ENCODE peak calls at places on chromosomes 2 and 18, in seven cellular contexts. A, D, Z, K, F, B and X are unnamed samples.

GRCh38 chr2:6214471-6214870 is 522.3 kb downstream of the SOX11 start:
- DNase-seq in D (no peak), F (no peak), K (no peak), B (peak; percentile 5), A (no peak), Z (no peak), X (no peak)

GRCh38 chr2:195898505-195898904 is 170.1 kb downstream of the DNAH7 start:
- DNase-seq in B (peak; percentile 63), D (peak; percentile 68), K (peak; percentile 85), Z (peak; percentile 98), F (peak; percentile 89), A (no peak), X (peak; percentile 31)

GRCh38 chr2:23697676-23698075 is 229.2 kb downstream of the ATAD2B start:
- DNase-seq in D (no peak), A (no peak), B (no peak), K (no peak), Z (peak; percentile 16), F (no peak), X (no peak)

GRCh38 chr2:68663371-68664156 is 20.2 kb downstream of the PROKR1 start:
- DNase-seq in Z (no peak), B (no peak), A (no peak), K (no peak), F (no peak), D (no peak), X (no peak)

GRCh38 chr18:32669549-32670165 is 103.2 kb downstream of the KLHL14 start:
- DNase-seq in K (no peak), B (no peak), Z (no peak), D (no peak), F (no peak), A (no peak), X (no peak)

GRCh38 chr2:234840336-234840735 is 111.5 kb upstream of the SH3BP4 start:
- DNase-seq in Z (peak; percentile 91), F (no peak), A (no peak), B (peak; percentile 40), D (no peak), K (peak; percentile 69), X (no peak)

GRCh38 chr18:70195852-70196434 is 9.5 kb downstream of the RTTN start:
- DNase-seq in D (no peak), Z (peak; percentile 80), B (peak; percentile 14), A (no peak), F (no peak), K (peak; percentile 46), X (peak; percentile 25)

GRCh38 chr2:133362061-133362476 is 206.2 kb downstream of the NCKAP5 start:
- DNase-seq in K (no peak), Z (peak; percentile 71), F (no peak), D (no peak), A (no peak), B (peak; percentile 92), X (no peak)

GRCh38 chr18:77702686-77703085 is 453.0 kb downstream of the GALR1 start:
- DNase-seq in K (no peak), A (no peak), F (no peak), B (no peak), D (no peak), Z (no peak), X (no peak)

GRCh38 chr2:195498839-195499490 is 158.1 kb upstream of the SLC39A10 start:
- DNase-seq in F (no peak), B (no peak), D (no peak), K (no peak), A (no peak), Z (peak; percentile 64), X (no peak)

GRCh38 chr18:24632158-24632988 is 171.9 kb downstream of the HRH4 start:
- DNase-seq in D (no peak), A (no peak), Z (no peak), F (no peak), B (no peak), K (no peak), X (no peak)

GRCh38 chr2:57796527-57796926 is 250.1 kb upstream of the VRK2 start:
- DNase-seq in Z (peak; percentile 19), K (no peak), B (no peak), F (no peak), A (no peak), D (no peak), X (no peak)

DNA sequence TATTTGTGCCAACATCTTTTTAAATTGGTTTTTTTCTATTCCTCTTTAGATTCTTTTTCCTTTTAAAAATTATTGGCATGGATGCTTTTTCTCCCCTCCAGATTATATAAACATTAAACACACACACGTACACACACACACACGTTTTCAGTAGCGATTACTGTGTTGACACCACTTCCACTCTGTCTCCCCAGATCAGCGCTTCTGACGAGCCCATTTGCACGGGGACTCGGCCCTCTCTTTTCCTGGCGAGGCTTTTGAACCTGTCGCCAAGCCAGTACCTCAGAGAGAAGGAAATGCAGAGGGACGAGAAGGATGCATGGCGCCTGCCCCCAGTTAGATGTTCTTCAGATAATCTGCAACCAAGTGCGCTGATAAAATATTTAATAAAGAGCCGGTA is 1.1 kb upstream of the TBR1 start:
- DNase-seq in Z (peak; percentile 14), B (no peak), D (no peak), K (no peak), A (no peak), F (no peak), X (peak; percentile 18)
- H3K4me3 ChIP-seq in Z (peak overlapping the region; percentile 63), B (no peak overlapping the region), D (peak overlapping the region; percentile 54), K (peak overlapping the region; percentile 45), A (peak overlapping the region; percentile 37), F (no peak overlapping the region), X (peak overlapping the region; percentile 45)

GRCh38 chr2:17758123-17758522 is 4.2 kb downstream of the GEN1 start:
- DNase-seq in B (no peak), F (no peak), K (no peak), Z (no peak), A (no peak), D (no peak), X (no peak)

GRCh38 chr2:17762457-17762856 is 8.5 kb downstream of the GEN1 start:
- DNase-seq in F (no peak), K (no peak), Z (no peak), D (no peak), A (no peak), B (no peak), X (no peak)

GRCh38 chr2:17757321-17757720 is 3.4 kb downstream of the GEN1 start:
- DNase-seq in D (no peak), F (no peak), K (no peak), A (peak; percentile 50), Z (peak; percentile 59), B (no peak), X (no peak)

GRCh38 chr2:17756629-17757028 is 2.7 kb downstream of the GEN1 start:
- DNase-seq in Z (peak; percentile 50), A (no peak), K (no peak), B (no peak), F (no peak), D (no peak), X (no peak)

DNA sequence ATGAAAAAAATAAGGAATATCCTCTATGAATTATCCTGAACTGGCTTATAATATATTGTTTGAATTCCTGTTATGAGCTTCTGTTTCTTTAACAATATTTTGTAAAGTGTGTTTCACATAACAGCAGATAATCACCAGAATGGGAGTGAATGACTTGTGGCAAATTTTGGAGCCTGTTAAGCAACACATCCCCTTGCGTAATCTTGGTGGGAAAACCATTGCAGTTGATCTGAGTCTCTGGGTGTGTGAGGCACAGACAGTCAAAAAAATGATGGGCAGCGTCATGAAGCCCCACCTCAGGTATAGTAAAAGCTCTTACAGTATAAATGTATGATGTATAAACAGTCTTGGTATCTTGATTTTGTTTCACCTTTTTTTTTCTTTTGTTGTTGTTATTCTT is 5.9 kb downstream of the GEN1 start:
- DNase-seq in F (no peak), Z (no peak), D (no peak), B (no peak), K (no peak), A (peak; percentile 69), X (no peak)
- H3K36me3 ChIP-seq in F (no peaks in the 10 kb centered on the region), Z (no peaks in the 10 kb centered on the region), D (peaks cover 11% of the 10 kb centered on the region), B (peaks cover 19% of the 10 kb centered on the region), K (no peaks in the 10 kb centered on the region), A (peaks cover 3% of the 10 kb centered on the region), X (no peaks in the 10 kb centered on the region)

GRCh38 chr2:102620367-102620766 is 1.0 kb downstream of the SLC9A2 start:
- DNase-seq in Z (no peak), B (no peak), F (no peak), A (no peak), D (no peak), K (no peak), X (peak; percentile 89)
- H3K27ac ChIP-seq in Z (no peak overlapping the region), B (no peak overlapping the region), F (peak overlapping the region; percentile 37), A (no peak overlapping the region), D (no peak overlapping the region), K (no peak overlapping the region), X (peak overlapping the region; percentile 87)

GRCh38 chr2:126568734-126569133 is 87.2 kb upstream of the GYPC start:
- DNase-seq in F (no peak), Z (no peak), K (no peak), A (no peak), D (no peak), B (no peak), X (no peak)
- H3K4me3 ChIP-seq in F (no peak overlapping the region), Z (no peak overlapping the region), K (no peak overlapping the region), A (no peak overlapping the region), D (no peak overlapping the region), B (no peak overlapping the region), X (no peak overlapping the region)

DNA sequence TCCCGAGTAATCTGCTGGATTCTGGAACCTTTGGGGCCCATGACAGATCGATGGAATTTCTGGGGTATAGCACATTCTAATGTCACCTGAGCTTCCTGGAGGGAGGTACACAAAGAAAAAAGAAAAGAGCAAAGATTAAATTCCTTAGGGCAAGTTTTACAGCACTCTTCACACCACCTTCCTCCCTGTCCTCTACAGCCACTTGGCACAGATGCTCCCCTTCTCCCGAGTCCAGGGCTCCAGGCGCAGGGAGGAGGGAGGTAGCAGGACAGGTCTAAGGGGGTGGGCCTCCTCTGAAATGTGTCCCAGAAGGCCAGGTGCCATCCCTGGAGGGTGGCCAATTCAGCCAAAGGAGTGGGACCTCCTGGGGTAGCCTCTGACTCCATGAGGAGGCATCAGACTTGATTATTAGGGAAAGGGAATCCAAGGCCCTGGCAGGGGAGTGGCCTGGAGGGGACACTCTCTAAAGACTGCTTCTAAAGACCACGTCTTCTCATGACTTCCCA is 50.3 kb downstream of the ANO7 start:
- DNase-seq in Z (no peak), F (peak; percentile 51), D (no peak), K (no peak), A (no peak), B (no peak), X (no peak)
- H3K36me3 ChIP-seq in Z (peaks cover 85% of the 10 kb centered on the region), F (peaks cover 73% of the 10 kb centered on the region), D (peaks cover 100% of the 10 kb centered on the region), K (no peaks in the 10 kb centered on the region), A (peaks cover 39% of the 10 kb centered on the region), B (peaks cover 98% of the 10 kb centered on the region), X (peaks cover 78% of the 10 kb centered on the region)

DNA sequence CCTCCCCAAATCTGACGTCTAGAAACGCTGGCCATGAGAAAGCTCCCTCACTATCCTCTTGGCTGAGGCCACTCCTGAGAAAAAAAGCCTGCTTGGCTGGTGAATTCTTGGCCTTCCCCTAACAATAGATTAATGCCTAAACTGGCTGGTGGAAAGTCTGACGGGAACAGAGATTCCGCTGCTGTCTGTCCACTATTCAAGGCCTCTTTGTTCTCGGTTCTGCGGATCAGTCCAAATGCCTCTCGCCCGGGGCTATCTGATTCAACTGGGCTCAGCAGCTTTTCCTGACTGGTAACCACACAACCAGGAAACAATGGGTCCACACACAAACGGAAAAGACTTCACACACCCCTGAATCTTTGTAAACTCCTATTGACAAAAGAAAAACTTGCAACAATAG is 27.2 kb downstream of the PXDN start:
- DNase-seq in B (no peak), D (peak; percentile 32), K (no peak), A (peak; percentile 40), Z (peak; percentile 16), F (no peak), X (no peak)
- H3K27ac ChIP-seq in B (no peak overlapping the region), D (peak overlapping the region; percentile 79), K (no peak overlapping the region), A (no peak overlapping the region), Z (no peak overlapping the region), F (peak overlapping the region; percentile 4), X (no peak overlapping the region)

GRCh38 chr18:65751145-65752085 is 603 bp downstream of the CDH7 start:
- DNase-seq in D (peak; percentile 5), A (no peak), K (no peak), F (peak; percentile 52), B (no peak), Z (no peak), X (no peak)
- H3K4me3 ChIP-seq in D (peak overlapping the region; percentile 59), A (no peak overlapping the region), K (no peak overlapping the region), F (no peak overlapping the region), B (peak overlapping the region; percentile 84), Z (no peak overlapping the region), X (peak overlapping the region; percentile 24)